ENCODE peak calls at places on chromosomes 7 and 10, in five cellular contexts. A, T, M, D and X are unnamed samples.

GRCh38 chr7:35467456-35467978 is 213.6 kb upstream of the TBX20 start:
- DNase-seq in A (no peak), T (no peak), M (no peak), D (no peak), X (no peak)

GRCh38 chr10:110820321-110820814 is 51.4 kb upstream of the PDCD4 start:
- DNase-seq in A (no peak), T (no peak), M (peak), D (no peak), X (no peak)

GRCh38 chr7:108234281-108234680 is 104.1 kb upstream of the LAMB4 start:
- DNase-seq in A (no peak), T (no peak), M (no peak), D (no peak), X (peak)

GRCh38 chr10:79936625-79937255 is 12.2 kb downstream of the SFTPD start:
- DNase-seq in A (no peak), T (no peak), M (no peak), D (no peak), X (no peak)

GRCh38 chr10:12459338-12459737 is 110.0 kb downstream of the CAMK1D start:
- DNase-seq in A (no peak), T (no peak), M (no peak), D (no peak), X (no peak)

GRCh38 chr7:20307901-20308300 is 22.8 kb upstream of the ITGB8 start:
- DNase-seq in A (no peak), T (no peak), M (no peak), D (no peak), X (no peak)

GRCh38 chr10:133253313-133253955 is 15.8 kb downstream of the VENTX start:
- DNase-seq in A (no peak), T (no peak), M (no peak), D (no peak), X (no peak)

GRCh38 chr10:69383485-69384089 is 33.1 kb downstream of the TACR2 start:
- DNase-seq in A (no peak), T (no peak), M (peak), D (no peak), X (peak)

GRCh38 chr7:67551027-67551426 is 554.4 kb downstream of the TYW1 start:
- DNase-seq in A (no peak), T (no peak), M (no peak), D (no peak), X (no peak)

GRCh38 chr10:113907166-113907565 is 52.7 kb downstream of the NHLRC2 start:
- DNase-seq in A (no peak), T (no peak), M (peak), D (no peak), X (peak)

GRCh38 chr10:91976324-91977051 is 52.9 kb downstream of the BTAF1 start:
- DNase-seq in A (no peak), T (no peak), M (no peak), D (no peak), X (peak)

GRCh38 chr7:149248777-149249176 is 9.3 kb downstream of the ZNF212 start:
- DNase-seq in A (no peak), T (no peak), M (no peak), D (no peak), X (no peak)

GRCh38 chr7:146660839-146661238 is 544.2 kb downstream of the CNTNAP2 start:
- DNase-seq in A (no peak), T (no peak), M (no peak), D (no peak), X (no peak)

GRCh38 chr10:71268751-71269150 is 50.3 kb upstream of the SLC29A3 start:
- DNase-seq in A (no peak), T (no peak), M (no peak), D (no peak), X (no peak)

GRCh38 chr10:72086466-72087391 is 1.6 kb downstream of the SPOCK2 start:
- DNase-seq in A (no peak), T (peak), M (no peak), D (peak), X (no peak)

GRCh38 chr7:47479821-47480575 is 101.9 kb downstream of the TNS3 start:
- DNase-seq in A (no peak), T (no peak), M (no peak), D (no peak), X (no peak)

GRCh38 chr10:104824378-104825006 is 183.4 kb downstream of the SORCS3 start:
- DNase-seq in A (peak), T (no peak), M (peak), D (no peak), X (peak)

GRCh38 chr10:17062009-17062408 is 67.6 kb downstream of the CUBN start:
- DNase-seq in A (no peak), T (no peak), M (peak), D (no peak), X (peak)

GRCh38 chr7:19916011-19916410 is 142.6 kb upstream of the TMEM196 start:
- DNase-seq in A (no peak), T (no peak), M (no peak), D (no peak), X (peak)

GRCh38 chr7:90846171-90846570 is 250.1 kb downstream of the CDK14 start:
- DNase-seq in A (no peak), T (no peak), M (no peak), D (no peak), X (no peak)

GRCh38 chr10:132886211-132887099 is 55.9 kb downstream of the CFAP46 start:
- DNase-seq in A (no peak), T (no peak), M (no peak), D (no peak), X (no peak)

GRCh38 chr10:17213646-17214349 is 12.3 kb upstream of the TRDMT1 start:
- DNase-seq in A (no peak), T (no peak), M (peak), D (no peak), X (peak)

GRCh38 chr7:13055732-13056369 is 368.4 kb downstream of the ARL4A start:
- DNase-seq in A (no peak), T (no peak), M (no peak), D (no peak), X (no peak)

GRCh38 chr10:124292911-124293640 is 125.6 kb downstream of the OAT start:
- DNase-seq in A (no peak), T (no peak), M (no peak), D (no peak), X (no peak)

GRCh38 chr7:101563933-101564777 is 64.9 kb downstream of the MYL10 start:
- DNase-seq in A (no peak), T (no peak), M (no peak), D (no peak), X (no peak)

GRCh38 chr7:82241371-82241770 is 202.2 kb downstream of the CACNA2D1 start:
- DNase-seq in A (no peak), T (no peak), M (no peak), D (no peak), X (no peak)

GRCh38 chr10:92164024-92164423 is 126.9 kb downstream of the CPEB3 start:
- DNase-seq in A (no peak), T (no peak), M (peak), D (no peak), X (no peak)

GRCh38 chr10:89525556-89525955 is 9.8 kb downstream of the SLC16A12 start:
- DNase-seq in A (no peak), T (no peak), M (no peak), D (no peak), X (no peak)

GRCh38 chr7:117325836-117326235 is 3.0 kb upstream of the WNT2 start:
- DNase-seq in A (no peak), T (no peak), M (no peak), D (no peak), X (no peak)